ENCODE peak calls at places on chromosomes 1 and 21, in four cellular contexts. Z is naive thymus-derived CD4-positive, alpha-beta T cell; O is pancreas; X is lower lobe of right lung. S is an unnamed sample.
A peak's percentile ranks its signal among the peaks of the same experiment; 100 is the strongest.

GRCh38 chr1:159015440-159015909 is 5.8 kb downstream of the IFI16 start:
- DNase-seq in X (peak; percentile 70), O (no peak), Z (no peak), S (peak; percentile 58)

GRCh38 chr1:21647431-21648373 is 21.5 kb downstream of the RAP1GAP start:
- DNase-seq in X (no peak), Z (no peak), O (peak; percentile 57), S (peak; percentile 81)

GRCh38 chr1:8660455-8660854 is 157.0 kb downstream of the RERE start:
- DNase-seq in Z (no peak), X (no peak), O (no peak), S (peak; percentile 74)

GRCh38 chr21:31521515-31521914 is 138.0 kb upstream of the SOD1 start:
- DNase-seq in Z (no peak), X (no peak), O (no peak), S (no peak)

GRCh38 chr1:106831511-106831910 is 225.0 kb upstream of the PRMT6 start:
- DNase-seq in O (no peak), X (no peak), Z (no peak), S (peak; percentile 68)

GRCh38 chr1:102896771-102897170 is 211.6 kb downstream of the COL11A1 start:
- DNase-seq in Z (no peak), O (no peak), X (no peak), S (no peak)

GRCh38 chr1:185701650-185702049 is 32.5 kb upstream of the HMCN1 start:
- DNase-seq in O (no peak), Z (no peak), X (no peak), S (no peak)

GRCh38 chr1:114979278-114979891 is 50.2 kb upstream of the TSHB start:
- DNase-seq in O (peak; percentile 25), Z (peak; percentile 43), X (no peak), S (peak; percentile 85)

GRCh38 chr1:61453111-61453961 is 271.6 kb downstream of the TM2D1 start:
- DNase-seq in Z (peak; percentile 31), X (peak; percentile 85), O (peak; percentile 63), S (peak; percentile 95)

GRCh38 chr1:88800382-88801051 is 90.8 kb downstream of the GTF2B start:
- DNase-seq in O (no peak), Z (no peak), X (no peak), S (no peak)

GRCh38 chr21:29130234-29130993 is at the start of gene MAP3K7CL:
- DNase-seq in Z (no peak), X (no peak), O (no peak), S (no peak)

GRCh38 chr1:161676441-161676840 is 13.5 kb downstream of the FCGR2B start:
- DNase-seq in X (no peak), O (no peak), Z (no peak), S (no peak)

GRCh38 chr21:15397258-15397657 is 332.5 kb upstream of the NRIP1 start:
- DNase-seq in O (no peak), Z (no peak), X (no peak), S (peak; percentile 54)

GRCh38 chr1:26021647-26022403 is at the start of gene EXTL1:
- DNase-seq in Z (no peak), O (no peak), X (no peak), S (peak; percentile 56)

GRCh38 chr1:234683856-234684632 is 74.1 kb upstream of the IRF2BP2 start:
- DNase-seq in X (peak; percentile 75), O (peak; percentile 86), Z (no peak), S (peak; percentile 79)

GRCh38 chr1:155479205-155479604 is 83.4 kb downstream of the ASH1L start:
- DNase-seq in Z (no peak), X (no peak), O (no peak), S (no peak)

GRCh38 chr1:202259705-202260104 is 66.1 kb downstream of the LGR6 start:
- DNase-seq in Z (no peak), O (no peak), X (no peak), S (no peak)

GRCh38 chr1:17023573-17023972 is 11.8 kb upstream of the ATP13A2 start:
- DNase-seq in X (no peak), O (no peak), Z (no peak), S (no peak)

GRCh38 chr1:2480986-2481364 is 4.9 kb downstream of the PLCH2 start:
- DNase-seq in X (no peak), Z (no peak), O (no peak), S (no peak)

GRCh38 chr1:204647114-204647804 is 38.3 kb downstream of the LRRN2 start:
- DNase-seq in Z (no peak), X (no peak), O (no peak), S (peak; percentile 27)

GRCh38 chr1:11434506-11434905 is 44.4 kb upstream of the DISP3 start:
- DNase-seq in O (no peak), X (no peak), Z (no peak), S (no peak)

GRCh38 chr21:27802816-27803475 is 836.1 kb upstream of the ADAMTS5 start:
- DNase-seq in X (no peak), O (no peak), Z (no peak), S (peak; percentile 64)

GRCh38 chr1:97581614-97582051 is 339.2 kb downstream of the DPYD start:
- DNase-seq in X (no peak), O (no peak), Z (no peak), S (no peak)

GRCh38 chr1:41498391-41498790 is 13.9 kb upstream of the EDN2 start:
- DNase-seq in X (no peak), Z (no peak), O (no peak), S (no peak)

GRCh38 chr1:207745285-207745684 is 6.6 kb upstream of the CD46 start:
- DNase-seq in O (no peak), Z (no peak), X (no peak), S (no peak)

GRCh38 chr1:41444796-41445195 is 39.7 kb downstream of the EDN2 start:
- DNase-seq in O (no peak), Z (no peak), X (no peak), S (no peak)

GRCh38 chr21:35611752-35612151 is 448.6 kb downstream of the SETD4 start:
- DNase-seq in Z (no peak), O (no peak), X (no peak), S (no peak)

GRCh38 chr1:14468751-14469150 is 129.7 kb upstream of the KAZN start:
- DNase-seq in Z (no peak), X (no peak), O (no peak), S (no peak)

GRCh38 chr1:208302702-208303101 is 58.5 kb upstream of the PLXNA2 start:
- DNase-seq in X (no peak), Z (no peak), O (no peak), S (no peak)

GRCh38 chr1:25912076-25912831 is 6.0 kb upstream of the STMN1 start:
- DNase-seq in O (no peak), Z (no peak), X (no peak), S (no peak)

GRCh38 chr1:220655509-220655908 is 34.7 kb upstream of the C1orf115 start:
- DNase-seq in X (no peak), Z (no peak), O (no peak), S (no peak)

GRCh38 chr21:41877901-41878830 is 978 bp downstream of the PRDM15 start:
- DNase-seq in X (peak; percentile 63), O (peak; percentile 54), Z (peak; percentile 17), S (peak; percentile 28)

GRCh38 chr21:44455524-44456206 is 355 bp downstream of the LRRC3 start:
- DNase-seq in O (peak; percentile 41), Z (peak; percentile 15), X (peak; percentile 76), S (peak; percentile 57)

GRCh38 chr1:203557958-203558760 is 64.2 kb downstream of the OPTC start:
- DNase-seq in X (no peak), O (no peak), Z (no peak), S (peak; percentile 63)

GRCh38 chr1:51266181-51266580 is 30.1 kb downstream of the RNF11 start:
- DNase-seq in X (no peak), Z (no peak), O (no peak), S (no peak)
- H3K4me1 ChIP-seq in X (peaks cover 63% of the 10 kb centered on the region), Z (no peaks in the 10 kb centered on the region), O (peaks cover 15% of the 10 kb centered on the region), S (peaks cover 9% of the 10 kb centered on the region)

GRCh38 chr1:228287541-228288425 is 79.9 kb downstream of the OBSCN start:
- DNase-seq in O (no peak), Z (no peak), X (peak; percentile 35), S (no peak)

GRCh38 chr1:228288536-228289238 is 80.8 kb downstream of the OBSCN start:
- DNase-seq in O (no peak), X (peak; percentile 38), Z (no peak), S (no peak)

GRCh38 chr1:228284521-228284920 is 76.7 kb downstream of the OBSCN start:
- DNase-seq in X (no peak), Z (no peak), O (no peak), S (no peak)

GRCh38 chr1:228285661-228286504 is 78.0 kb downstream of the OBSCN start:
- DNase-seq in Z (no peak), X (peak; percentile 35), O (no peak), S (no peak)

DNA sequence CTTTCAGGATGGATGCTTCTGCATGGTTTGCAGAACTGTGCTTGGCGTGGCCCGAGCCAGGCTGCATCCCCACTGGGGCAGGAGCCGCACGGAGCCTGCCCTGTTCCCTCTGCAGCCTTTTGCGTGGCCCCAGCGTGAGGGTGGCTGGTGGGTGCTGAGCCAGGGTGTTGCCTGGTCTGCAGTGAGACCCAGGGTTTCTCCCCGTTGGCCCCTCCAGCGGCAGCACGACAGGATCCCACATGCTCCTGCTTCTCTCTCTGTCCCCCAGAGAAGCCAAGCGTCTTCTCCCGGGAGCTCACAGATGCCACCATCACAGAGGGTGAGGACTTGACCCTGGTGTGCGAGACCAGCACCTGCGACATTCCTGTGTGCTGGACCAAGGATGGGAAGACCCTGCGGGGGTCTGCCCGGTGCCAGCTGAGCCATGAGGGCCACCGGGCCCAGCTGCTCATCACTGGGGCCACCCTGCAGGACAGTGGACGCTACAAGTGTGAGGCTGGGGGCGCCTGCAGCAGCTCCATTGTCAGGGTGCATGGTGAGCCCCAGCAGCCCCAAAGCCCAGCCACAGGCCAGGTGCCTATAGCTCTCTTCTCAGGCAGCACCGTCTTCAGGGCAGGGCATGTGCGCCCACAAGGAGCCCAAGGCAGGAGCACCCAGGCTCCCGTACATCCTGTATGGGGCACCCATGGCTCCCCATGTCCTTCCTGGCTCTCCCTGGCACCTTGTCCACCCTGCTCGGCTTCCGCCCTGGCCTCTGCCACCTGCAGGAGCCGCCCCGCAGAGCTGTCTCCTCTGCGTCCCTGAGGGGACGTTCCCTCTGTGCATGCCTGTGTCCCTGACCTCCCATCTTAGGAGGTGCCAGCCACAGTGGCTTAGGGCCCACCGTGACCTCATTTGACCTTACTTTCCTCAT is 78.9 kb downstream of the OBSCN start:
- DNase-seq in X (peak; percentile 38), Z (no peak), O (no peak), S (no peak)
- H3K4me1 ChIP-seq in X (no peaks in the 10 kb centered on the region), Z (no peaks in the 10 kb centered on the region), O (no peaks in the 10 kb centered on the region), S (no peaks in the 10 kb centered on the region)

DNA sequence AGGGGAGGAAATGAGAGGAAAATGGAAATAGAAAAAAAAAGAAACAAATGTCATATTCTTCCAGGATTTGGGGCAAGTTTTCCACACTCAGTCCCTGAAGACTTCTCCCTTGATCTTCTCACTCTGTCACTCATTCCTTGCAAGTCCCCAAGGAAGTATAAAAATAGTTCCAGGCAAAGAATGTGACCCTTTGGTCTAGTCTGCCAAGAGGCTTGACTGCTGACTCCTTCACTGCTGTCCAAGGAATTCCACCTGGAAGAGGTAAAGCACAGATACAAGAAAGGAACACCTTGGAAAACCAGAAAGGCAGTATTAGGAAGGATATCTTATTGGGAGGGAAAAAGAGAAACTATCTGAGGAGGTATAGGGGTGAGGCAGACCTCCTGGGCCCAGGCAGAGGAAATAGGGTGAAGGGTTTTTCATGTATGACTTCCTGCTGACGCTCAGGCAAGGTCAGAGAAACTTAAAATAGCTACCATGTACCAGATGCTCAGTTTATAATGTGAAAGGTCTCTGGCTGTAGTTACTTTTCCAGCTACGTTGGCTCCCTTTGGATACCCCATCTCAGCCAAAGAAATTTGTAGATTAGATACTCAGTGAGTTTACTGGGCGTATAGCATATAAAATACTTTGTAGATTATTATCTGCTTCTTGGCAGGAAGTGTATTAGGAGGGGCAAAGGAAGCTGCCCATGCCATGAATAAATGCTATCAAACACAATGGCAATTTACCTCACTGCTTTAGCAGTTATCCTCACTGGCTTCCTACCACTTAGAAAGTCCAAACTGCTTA is 2.0 kb upstream of the GJA5 start:
- DNase-seq in X (no peak), O (no peak), Z (no peak), S (no peak)
- H3K4me1 ChIP-seq in X (peaks cover 63% of the 10 kb centered on the region), O (no peaks in the 10 kb centered on the region), Z (peaks cover 18% of the 10 kb centered on the region), S (no peaks in the 10 kb centered on the region)

GRCh38 chr21:37384416-37384815 is 17.8 kb downstream of the DYRK1A start:
- DNase-seq in O (no peak), Z (no peak), X (no peak), S (no peak)
- H3K4me1 ChIP-seq in O (peaks cover 32% of the 10 kb centered on the region), Z (peaks cover 65% of the 10 kb centered on the region), X (peaks cover 63% of the 10 kb centered on the region), S (peaks cover 19% of the 10 kb centered on the region)